ENCODE peak calls at places on chromosome 1, in four cellular contexts. One of them, this sample, is unnamed.

GRCh38 chr1:10514490-10515235 is 39.9 kb downstream of the PEX14 start:
- DNase-seq in ovary: no peak
- DNase-seq in lower leg skin: peak
- DNase-seq in adrenal gland: no peak
- DNase-seq in this sample: no peak

GRCh38 chr1:112146201-112146715 is 156.8 kb upstream of the KCND3 start:
- DNase-seq in lower leg skin: no peak
- DNase-seq in ovary: no peak
- DNase-seq in adrenal gland: no peak
- DNase-seq in this sample: no peak

GRCh38 chr1:245121523-245121922 is 33.3 kb upstream of the KIF26B start:
- DNase-seq in adrenal gland: no peak
- DNase-seq in lower leg skin: no peak
- DNase-seq in ovary: no peak
- DNase-seq in this sample: no peak

GRCh38 chr1:155570593-155570990 is 8.0 kb upstream of the ASH1L start:
- DNase-seq in lower leg skin: no peak
- DNase-seq in ovary: no peak
- DNase-seq in adrenal gland: no peak
- DNase-seq in this sample: no peak

GRCh38 chr1:186404454-186405051 is 28.9 kb downstream of the ODR4 start:
- DNase-seq in adrenal gland: no peak
- DNase-seq in ovary: no peak
- DNase-seq in lower leg skin: no peak
- DNase-seq in this sample: no peak

GRCh38 chr1:173048629-173049326 is 2.0 kb downstream of the TNFSF18 start:
- DNase-seq in ovary: no peak
- DNase-seq in lower leg skin: no peak
- DNase-seq in adrenal gland: no peak
- DNase-seq in this sample: no peak

GRCh38 chr1:44784094-44785026 is 3.6 kb downstream of the BEST4 start:
- DNase-seq in adrenal gland: no peak
- DNase-seq in ovary: peak
- DNase-seq in lower leg skin: no peak
- DNase-seq in this sample: no peak

GRCh38 chr1:206503591-206504362 is 3.6 kb upstream of the RASSF5 start:
- DNase-seq in adrenal gland: peak
- DNase-seq in ovary: no peak
- DNase-seq in lower leg skin: peak
- DNase-seq in this sample: no peak

GRCh38 chr1:45329445-45329844 is 2.8 kb downstream of the HPDL start:
- DNase-seq in ovary: no peak
- DNase-seq in adrenal gland: no peak
- DNase-seq in lower leg skin: peak
- DNase-seq in this sample: no peak

GRCh38 chr1:179023946-179024345 is 1.7 kb upstream of the FAM20B start:
- DNase-seq in adrenal gland: no peak
- DNase-seq in lower leg skin: no peak
- DNase-seq in ovary: no peak
- DNase-seq in this sample: no peak

GRCh38 chr1:109901508-109902145 is 9.0 kb upstream of the CSF1 start:
- DNase-seq in ovary: no peak
- DNase-seq in lower leg skin: no peak
- DNase-seq in adrenal gland: peak
- DNase-seq in this sample: peak

GRCh38 chr1:115237507-115237906 is 100.5 kb downstream of the NGF start:
- DNase-seq in ovary: no peak
- DNase-seq in lower leg skin: no peak
- DNase-seq in adrenal gland: no peak
- DNase-seq in this sample: no peak

GRCh38 chr1:39845569-39846566 is 37.4 kb downstream of the TRIT1 start:
- DNase-seq in adrenal gland: peak
- DNase-seq in ovary: peak
- DNase-seq in lower leg skin: peak
- DNase-seq in this sample: peak

GRCh38 chr1:234656981-234657651 is 47.1 kb upstream of the IRF2BP2 start:
- DNase-seq in adrenal gland: no peak
- DNase-seq in ovary: no peak
- DNase-seq in lower leg skin: peak
- DNase-seq in this sample: no peak

GRCh38 chr1:54107131-54107530 is 45.7 kb downstream of the CDCP2 start:
- DNase-seq in adrenal gland: no peak
- DNase-seq in lower leg skin: no peak
- DNase-seq in ovary: no peak
- DNase-seq in this sample: no peak

GRCh38 chr1:242008788-242009500 is 10.0 kb upstream of the MAP1LC3C start:
- DNase-seq in lower leg skin: no peak
- DNase-seq in adrenal gland: no peak
- DNase-seq in ovary: no peak
- DNase-seq in this sample: no peak

GRCh38 chr1:35573198-35573775 is at the start of gene TFAP2E:
- DNase-seq in ovary: no peak
- DNase-seq in lower leg skin: peak
- DNase-seq in adrenal gland: peak
- DNase-seq in this sample: peak

GRCh38 chr1:159869173-159869572 is 6.7 kb upstream of the VSIG8 start:
- DNase-seq in lower leg skin: peak
- DNase-seq in ovary: no peak
- DNase-seq in adrenal gland: peak
- DNase-seq in this sample: no peak

GRCh38 chr1:72485786-72486185 is 203.4 kb upstream of the NEGR1 start:
- DNase-seq in ovary: no peak
- DNase-seq in adrenal gland: no peak
- DNase-seq in lower leg skin: no peak
- DNase-seq in this sample: no peak

GRCh38 chr1:8232036-8232757 is 85.7 kb upstream of the SLC45A1 start:
- DNase-seq in lower leg skin: no peak
- DNase-seq in adrenal gland: peak
- DNase-seq in ovary: no peak
- DNase-seq in this sample: no peak

GRCh38 chr1:28265577-28265976 is 6.3 kb downstream of the SESN2 start:
- DNase-seq in ovary: no peak
- DNase-seq in adrenal gland: no peak
- DNase-seq in lower leg skin: no peak
- DNase-seq in this sample: no peak

GRCh38 chr1:204227351-204227750 is 13.6 kb upstream of the GOLT1A start:
- DNase-seq in adrenal gland: no peak
- DNase-seq in lower leg skin: no peak
- DNase-seq in ovary: no peak
- DNase-seq in this sample: no peak

GRCh38 chr1:109642610-109643009 is 13.3 kb upstream of the GSTM4 start:
- DNase-seq in lower leg skin: no peak
- DNase-seq in ovary: no peak
- DNase-seq in adrenal gland: no peak
- DNase-seq in this sample: no peak

GRCh38 chr1:26862781-26863676 is at the start of gene SFN:
- DNase-seq in ovary: no peak
- DNase-seq in lower leg skin: peak
- DNase-seq in adrenal gland: no peak
- DNase-seq in this sample: no peak

GRCh38 chr1:218366322-218367052 is 21.4 kb downstream of the TGFB2 start:
- DNase-seq in adrenal gland: no peak
- DNase-seq in ovary: no peak
- DNase-seq in lower leg skin: no peak
- DNase-seq in this sample: no peak

GRCh38 chr1:107326823-107327445 is 186.1 kb downstream of the NTNG1 start:
- DNase-seq in adrenal gland: no peak
- DNase-seq in ovary: no peak
- DNase-seq in lower leg skin: no peak
- DNase-seq in this sample: no peak

GRCh38 chr1:38891753-38892152 is 10.4 kb upstream of the GJA9 start:
- DNase-seq in ovary: no peak
- DNase-seq in adrenal gland: no peak
- DNase-seq in lower leg skin: no peak
- DNase-seq in this sample: no peak

GRCh38 chr1:47918257-47918867 is 78.8 kb downstream of the TRABD2B start:
- DNase-seq in ovary: no peak
- DNase-seq in adrenal gland: no peak
- DNase-seq in lower leg skin: no peak
- DNase-seq in this sample: no peak

GRCh38 chr1:175043824-175044223 is 20.6 kb upstream of the MRPS14 start:
- DNase-seq in adrenal gland: no peak
- DNase-seq in lower leg skin: no peak
- DNase-seq in ovary: no peak
- DNase-seq in this sample: no peak

GRCh38 chr1:13746342-13746741 is 46.4 kb downstream of the PRDM2 start:
- DNase-seq in ovary: no peak
- DNase-seq in lower leg skin: no peak
- DNase-seq in adrenal gland: no peak
- DNase-seq in this sample: no peak

GRCh38 chr1:13751985-13752384 is 52.0 kb downstream of the PRDM2 start:
- DNase-seq in adrenal gland: no peak
- DNase-seq in lower leg skin: no peak
- DNase-seq in ovary: no peak
- DNase-seq in this sample: no peak

GRCh38 chr1:13749543-13750307 is 49.7 kb downstream of the PRDM2 start:
- DNase-seq in adrenal gland: peak
- DNase-seq in lower leg skin: peak
- DNase-seq in ovary: peak
- DNase-seq in this sample: peak

GRCh38 chr1:13751458-13751871 is 51.5 kb downstream of the PRDM2 start:
- DNase-seq in lower leg skin: no peak
- DNase-seq in ovary: no peak
- DNase-seq in adrenal gland: no peak
- DNase-seq in this sample: no peak

DNA sequence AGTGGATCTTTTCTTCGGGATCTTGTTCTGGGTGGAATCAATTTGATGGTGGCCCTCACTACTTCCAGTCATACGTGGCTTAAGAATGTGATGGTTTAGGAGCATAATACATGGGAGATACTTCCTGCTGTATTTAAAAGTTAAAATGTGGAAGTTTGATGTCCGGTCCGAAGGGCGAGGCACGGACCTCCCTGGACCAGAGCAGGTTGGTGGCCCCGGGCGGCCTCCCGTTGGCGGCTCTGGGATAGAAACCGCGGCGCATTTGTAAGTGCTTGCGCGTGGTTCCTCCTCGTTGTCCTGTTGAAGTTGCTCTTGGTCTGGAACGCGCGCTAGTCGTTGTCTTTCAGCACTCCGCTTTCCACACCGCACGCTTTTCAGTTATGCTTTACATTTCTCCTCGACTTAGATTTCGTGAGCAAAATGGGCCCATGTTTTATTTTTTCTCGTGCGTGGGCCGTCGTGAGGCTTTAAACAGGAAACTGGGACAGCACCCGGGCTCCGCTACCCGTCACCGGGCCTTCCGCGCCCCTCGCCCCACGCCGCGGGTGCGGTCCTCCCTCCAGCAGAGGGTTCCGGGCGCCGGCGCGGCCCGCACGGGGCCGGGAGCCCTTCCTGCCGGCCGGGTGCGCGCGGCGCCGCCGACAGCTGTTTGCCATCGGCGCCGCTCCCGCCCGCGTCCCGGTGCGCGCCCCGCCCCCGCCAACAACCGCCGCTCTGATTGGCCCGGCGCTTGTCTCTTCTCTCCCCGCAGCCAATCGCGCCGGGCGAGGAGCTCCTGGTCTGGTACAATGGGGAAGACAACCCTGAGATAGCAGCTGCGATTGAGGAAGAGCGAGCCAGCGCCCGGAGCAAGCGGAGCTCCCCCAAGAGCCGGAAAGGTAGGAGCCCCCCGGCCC is 48.9 kb downstream of the PRDM2 start:
- DNase-seq in adrenal gland: peak
- DNase-seq in lower leg skin: peak
- DNase-seq in ovary: peak
- DNase-seq in this sample: peak
- TF ChIP-seq POLR2A in adrenal gland: peak
- TF ChIP-seq POLR2A in lower leg skin: peak
- TF ChIP-seq POLR2A in ovary: peak
- TF ChIP-seq POLR2A in this sample: peak

DNA sequence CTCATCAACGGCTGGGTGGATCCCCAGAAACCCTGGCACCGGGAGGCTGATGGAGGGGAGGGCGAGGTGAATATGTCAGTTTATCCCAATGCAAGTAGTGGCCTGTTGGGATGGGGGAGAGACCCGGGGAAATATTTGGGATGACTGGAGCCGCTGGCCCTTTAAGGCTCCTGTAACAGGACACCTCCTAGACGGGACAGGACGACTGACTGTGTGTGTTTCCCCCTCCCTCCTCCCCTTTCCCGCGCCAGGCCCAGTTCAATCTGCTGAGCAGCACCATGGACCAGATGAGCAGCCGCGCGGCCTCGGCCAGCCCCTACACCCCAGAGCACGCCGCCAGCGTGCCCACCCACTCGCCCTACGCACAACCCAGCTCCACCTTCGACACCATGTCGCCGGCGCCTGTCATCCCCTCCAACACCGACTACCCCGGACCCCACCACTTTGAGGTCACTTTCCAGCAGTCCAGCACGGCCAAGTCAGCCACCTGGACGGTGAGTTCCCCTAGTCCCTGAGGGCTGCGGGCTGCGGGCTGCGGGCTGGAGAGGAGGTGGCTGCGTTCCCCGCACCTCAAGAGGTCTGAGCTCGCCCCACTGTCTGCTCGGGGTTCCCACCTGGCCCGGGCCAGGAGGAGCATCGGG is 44.8 kb upstream of the CCDC27 start:
- DNase-seq in ovary: no peak
- DNase-seq in adrenal gland: no peak
- DNase-seq in lower leg skin: no peak
- DNase-seq in this sample: no peak
- TF ChIP-seq CTCF in ovary: no peak
- TF ChIP-seq CTCF in adrenal gland: no peak
- TF ChIP-seq CTCF in lower leg skin: no peak
- TF ChIP-seq CTCF in this sample: no peak

GRCh38 chr1:83118472-83118871 is 880.5 kb downstream of the TTLL7 start:
- DNase-seq in adrenal gland: no peak
- DNase-seq in ovary: no peak
- DNase-seq in lower leg skin: no peak
- DNase-seq in this sample: no peak

GRCh38 chr1:83123019-83123418 is 875.9 kb downstream of the TTLL7 start:
- DNase-seq in adrenal gland: no peak
- DNase-seq in ovary: no peak
- DNase-seq in lower leg skin: no peak
- DNase-seq in this sample: no peak
- H3K4me3 ChIP-seq in adrenal gland: no peak
- H3K4me3 ChIP-seq in ovary: no peak
- H3K4me3 ChIP-seq in lower leg skin: no peak
- H3K4me3 ChIP-seq in this sample: no peak

GRCh38 chr1:209802780-209803152 is 3.2 kb downstream of the IRF6 start:
- DNase-seq in ovary: no peak
- DNase-seq in adrenal gland: no peak
- DNase-seq in lower leg skin: no peak
- DNase-seq in this sample: no peak

GRCh38 chr1:209796733-209797025 is 9.3 kb downstream of the IRF6 start:
- DNase-seq in ovary: no peak
- DNase-seq in lower leg skin: no peak
- DNase-seq in adrenal gland: no peak
- DNase-seq in this sample: no peak

GRCh38 chr1:209802117-209802779 is 3.7 kb downstream of the IRF6 start:
- DNase-seq in lower leg skin: no peak
- DNase-seq in ovary: no peak
- DNase-seq in adrenal gland: peak
- DNase-seq in this sample: no peak

GRCh38 chr1:209800984-209801834 is 4.7 kb downstream of the IRF6 start:
- DNase-seq in adrenal gland: peak
- DNase-seq in lower leg skin: no peak
- DNase-seq in ovary: no peak
- DNase-seq in this sample: peak

GRCh38 chr1:209797978-209798639 is 7.8 kb downstream of the IRF6 start:
- DNase-seq in lower leg skin: no peak
- DNase-seq in adrenal gland: no peak
- DNase-seq in ovary: no peak
- DNase-seq in this sample: no peak
- TF ChIP-seq POLR2A in lower leg skin: no peak
- TF ChIP-seq POLR2A in adrenal gland: no peak
- TF ChIP-seq POLR2A in ovary: no peak
- TF ChIP-seq POLR2A in this sample: no peak

This sample was measured in heart left ventricle.